ENCODE peak calls at places on chromosomes 5 and 9, in ten cellular contexts. One of them, this sample, is unnamed.

GRCh38 chr9:113477058-113477457 is 13.5 kb downstream of the RGS3 start:
- DNase-seq in adrenal gland: no peak
- DNase-seq in small intestine: no peak
- DNase-seq in endothelial cell of umbilical vein: no peak
- DNase-seq in tibial nerve: no peak
- DNase-seq in GM23338: no peak
- DNase-seq in mammary epithelial cell: no peak
- DNase-seq in IMR-90: no peak
- DNase-seq in astrocyte: no peak
- DNase-seq in dorsolateral prefrontal cortex: no peak
- DNase-seq in this sample: no peak

GRCh38 chr5:126732716-126733115 is 44.2 kb upstream of the LMNB1 start:
- DNase-seq in GM23338: no peak
- DNase-seq in mammary epithelial cell: no peak
- DNase-seq in small intestine: no peak
- DNase-seq in astrocyte: no peak
- DNase-seq in tibial nerve: no peak
- DNase-seq in adrenal gland: no peak
- DNase-seq in dorsolateral prefrontal cortex: no peak
- DNase-seq in endothelial cell of umbilical vein: no peak
- DNase-seq in IMR-90: no peak
- DNase-seq in this sample: no peak

GRCh38 chr9:16532681-16533450 is 337.6 kb downstream of the BNC2 start:
- DNase-seq in small intestine: no peak
- DNase-seq in GM23338: no peak
- DNase-seq in endothelial cell of umbilical vein: peak
- DNase-seq in mammary epithelial cell: peak
- DNase-seq in adrenal gland: no peak
- DNase-seq in dorsolateral prefrontal cortex: no peak
- DNase-seq in astrocyte: peak
- DNase-seq in IMR-90: peak
- DNase-seq in tibial nerve: no peak
- DNase-seq in this sample: no peak

GRCh38 chr9:123679330-123679987 is 250.5 kb downstream of the DENND1A start:
- DNase-seq in endothelial cell of umbilical vein: no peak
- DNase-seq in dorsolateral prefrontal cortex: no peak
- DNase-seq in tibial nerve: no peak
- DNase-seq in IMR-90: peak
- DNase-seq in mammary epithelial cell: no peak
- DNase-seq in small intestine: peak
- DNase-seq in astrocyte: no peak
- DNase-seq in adrenal gland: no peak
- DNase-seq in GM23338: no peak
- DNase-seq in this sample: no peak

GRCh38 chr5:61941637-61942036 is 364.4 kb upstream of the KIF2A start:
- DNase-seq in endothelial cell of umbilical vein: no peak
- DNase-seq in IMR-90: no peak
- DNase-seq in GM23338: no peak
- DNase-seq in tibial nerve: no peak
- DNase-seq in astrocyte: peak
- DNase-seq in adrenal gland: no peak
- DNase-seq in dorsolateral prefrontal cortex: no peak
- DNase-seq in mammary epithelial cell: peak
- DNase-seq in small intestine: no peak
- DNase-seq in this sample: no peak

GRCh38 chr9:84941812-84942211 is 272.3 kb downstream of the NTRK2 start:
- DNase-seq in endothelial cell of umbilical vein: no peak
- DNase-seq in small intestine: no peak
- DNase-seq in GM23338: no peak
- DNase-seq in adrenal gland: no peak
- DNase-seq in dorsolateral prefrontal cortex: no peak
- DNase-seq in mammary epithelial cell: no peak
- DNase-seq in astrocyte: no peak
- DNase-seq in IMR-90: no peak
- DNase-seq in tibial nerve: no peak
- DNase-seq in this sample: no peak

GRCh38 chr5:141869514-141869913 is 8.7 kb downstream of the PCDH1 start:
- DNase-seq in endothelial cell of umbilical vein: no peak
- DNase-seq in GM23338: no peak
- DNase-seq in small intestine: peak
- DNase-seq in tibial nerve: no peak
- DNase-seq in astrocyte: no peak
- DNase-seq in IMR-90: no peak
- DNase-seq in dorsolateral prefrontal cortex: no peak
- DNase-seq in adrenal gland: no peak
- DNase-seq in mammary epithelial cell: peak
- DNase-seq in this sample: no peak

GRCh38 chr5:35851282-35851681 is 5.4 kb upstream of the IL7R start:
- DNase-seq in dorsolateral prefrontal cortex: no peak
- DNase-seq in tibial nerve: no peak
- DNase-seq in GM23338: no peak
- DNase-seq in mammary epithelial cell: peak
- DNase-seq in astrocyte: peak
- DNase-seq in small intestine: no peak
- DNase-seq in endothelial cell of umbilical vein: peak
- DNase-seq in IMR-90: peak
- DNase-seq in adrenal gland: no peak
- DNase-seq in this sample: no peak

GRCh38 chr5:14395411-14395810 is 186.2 kb upstream of the OTULINL start:
- DNase-seq in adrenal gland: no peak
- DNase-seq in astrocyte: no peak
- DNase-seq in tibial nerve: no peak
- DNase-seq in IMR-90: no peak
- DNase-seq in GM23338: no peak
- DNase-seq in endothelial cell of umbilical vein: no peak
- DNase-seq in mammary epithelial cell: no peak
- DNase-seq in dorsolateral prefrontal cortex: no peak
- DNase-seq in small intestine: no peak
- DNase-seq in this sample: no peak

GRCh38 chr5:112586596-112587062 is 151.1 kb upstream of the APC start:
- DNase-seq in mammary epithelial cell: no peak
- DNase-seq in dorsolateral prefrontal cortex: no peak
- DNase-seq in tibial nerve: no peak
- DNase-seq in astrocyte: no peak
- DNase-seq in small intestine: no peak
- DNase-seq in IMR-90: no peak
- DNase-seq in adrenal gland: no peak
- DNase-seq in GM23338: peak
- DNase-seq in endothelial cell of umbilical vein: no peak
- DNase-seq in this sample: no peak
- H3K27ac ChIP-seq in mammary epithelial cell: no peak
- H3K27ac ChIP-seq in dorsolateral prefrontal cortex: no peak
- H3K27ac ChIP-seq in tibial nerve: no peak
- H3K27ac ChIP-seq in astrocyte: no peak
- H3K27ac ChIP-seq in small intestine: no peak
- H3K27ac ChIP-seq in IMR-90: no peak
- H3K27ac ChIP-seq in adrenal gland: no peak
- H3K27ac ChIP-seq in GM23338: no peak
- H3K27ac ChIP-seq in endothelial cell of umbilical vein: no peak
- H3K27ac ChIP-seq in this sample: no peak

DNA sequence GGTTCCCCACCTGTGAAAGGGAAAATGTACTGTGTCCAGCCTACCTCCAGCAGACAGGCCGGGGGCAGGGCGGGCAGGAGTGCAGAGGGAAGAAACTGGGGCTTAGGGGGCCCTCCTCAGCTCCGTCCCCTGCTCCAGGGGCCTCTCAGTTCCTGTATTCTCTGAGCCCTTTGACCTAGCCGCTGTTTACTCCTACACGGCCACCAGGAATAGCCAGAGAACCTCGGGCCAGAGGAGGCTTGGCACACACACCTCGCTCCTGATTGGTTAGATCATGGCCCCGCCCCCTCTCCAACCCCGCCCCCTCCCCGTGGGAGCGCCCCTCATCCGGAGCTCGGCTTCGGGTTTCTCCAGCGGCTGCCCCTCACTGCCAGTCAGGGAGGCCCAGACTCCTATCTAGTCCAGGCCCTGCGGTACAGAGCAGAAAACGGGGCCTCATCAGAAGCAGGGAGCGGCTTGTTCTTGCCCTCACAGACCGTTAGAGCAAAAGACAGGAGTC is 2.2 kb downstream of the ST6GALNAC6 start:
- DNase-seq in astrocyte: peak
- DNase-seq in small intestine: peak
- DNase-seq in mammary epithelial cell: no peak
- DNase-seq in GM23338: peak
- DNase-seq in adrenal gland: peak
- DNase-seq in tibial nerve: peak
- DNase-seq in endothelial cell of umbilical vein: peak
- DNase-seq in dorsolateral prefrontal cortex: peak
- DNase-seq in IMR-90: peak
- DNase-seq in this sample: peak
- H3K27ac ChIP-seq in astrocyte: peak
- H3K27ac ChIP-seq in small intestine: no peak
- H3K27ac ChIP-seq in mammary epithelial cell: no peak
- H3K27ac ChIP-seq in GM23338: peak
- H3K27ac ChIP-seq in adrenal gland: peak
- H3K27ac ChIP-seq in tibial nerve: peak
- H3K27ac ChIP-seq in endothelial cell of umbilical vein: no peak
- H3K27ac ChIP-seq in dorsolateral prefrontal cortex: peak
- H3K27ac ChIP-seq in IMR-90: peak
- H3K27ac ChIP-seq in this sample: peak

DNA sequence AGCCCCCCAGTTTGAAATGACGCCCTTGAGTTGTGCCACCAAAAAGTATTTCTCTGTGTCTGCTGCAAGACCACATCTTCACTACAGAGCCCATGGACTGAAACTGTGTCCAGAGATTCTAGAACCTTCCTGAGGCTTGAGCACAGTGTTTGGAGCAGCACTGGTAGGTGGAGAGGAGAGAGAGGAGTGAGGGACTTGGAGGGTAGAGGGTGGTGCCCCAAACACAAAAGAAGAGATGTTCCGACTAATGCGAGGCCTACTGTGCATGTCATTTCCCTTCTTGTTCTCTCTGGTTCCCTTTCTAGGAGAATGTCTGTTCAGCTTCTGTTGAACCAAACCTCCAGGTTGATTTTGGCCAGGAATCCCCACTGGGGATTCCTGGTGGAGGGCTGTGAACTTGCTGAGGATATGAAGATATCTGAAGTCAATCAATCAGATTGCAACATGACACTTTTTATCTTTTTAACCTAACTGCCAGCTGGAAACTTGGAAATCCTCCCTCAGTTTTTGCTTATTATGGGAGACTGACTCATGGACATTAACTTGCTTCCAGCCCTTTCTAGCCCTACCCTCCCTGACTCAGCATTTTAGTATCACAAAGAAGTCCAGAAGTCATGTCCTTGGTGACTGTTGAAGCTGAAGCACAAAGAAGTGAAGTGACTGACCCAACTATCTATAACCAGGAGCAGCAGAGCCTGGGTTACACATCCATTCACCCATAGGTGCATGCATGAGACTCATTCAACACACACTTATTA is 154.5 kb downstream of the NR3C1 start:
- DNase-seq in adrenal gland: peak
- DNase-seq in endothelial cell of umbilical vein: no peak
- DNase-seq in GM23338: no peak
- DNase-seq in IMR-90: peak
- DNase-seq in astrocyte: peak
- DNase-seq in mammary epithelial cell: peak
- DNase-seq in dorsolateral prefrontal cortex: no peak
- DNase-seq in tibial nerve: no peak
- DNase-seq in small intestine: peak
- DNase-seq in this sample: no peak
- H3K27ac ChIP-seq in adrenal gland: no peak
- H3K27ac ChIP-seq in endothelial cell of umbilical vein: no peak
- H3K27ac ChIP-seq in GM23338: no peak
- H3K27ac ChIP-seq in IMR-90: peak
- H3K27ac ChIP-seq in astrocyte: peak
- H3K27ac ChIP-seq in mammary epithelial cell: peak
- H3K27ac ChIP-seq in dorsolateral prefrontal cortex: no peak
- H3K27ac ChIP-seq in tibial nerve: peak
- H3K27ac ChIP-seq in small intestine: peak
- H3K27ac ChIP-seq in this sample: no peak

DNA sequence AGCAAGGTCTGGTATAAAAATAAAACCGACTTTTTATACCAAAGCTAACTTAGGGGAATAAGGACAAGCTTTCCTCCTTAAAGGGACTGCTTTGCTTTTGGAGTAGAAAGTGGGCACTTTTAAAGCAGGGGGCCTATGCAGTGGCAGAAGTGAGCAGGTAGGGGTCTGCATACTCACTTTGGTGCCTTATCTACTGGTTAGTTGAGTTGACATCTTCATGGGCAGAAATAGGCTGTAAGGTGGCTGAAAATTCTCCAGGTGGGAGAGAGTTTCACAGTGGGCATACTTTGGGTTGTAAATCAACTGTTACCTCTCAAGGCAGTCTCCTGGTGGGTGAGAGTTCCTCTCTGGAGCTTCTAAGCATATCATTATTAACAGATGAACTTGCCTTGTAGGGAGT is 24.8 kb downstream of the OSMR start:
- DNase-seq in adrenal gland: no peak
- DNase-seq in dorsolateral prefrontal cortex: no peak
- DNase-seq in IMR-90: no peak
- DNase-seq in endothelial cell of umbilical vein: no peak
- DNase-seq in GM23338: peak
- DNase-seq in small intestine: no peak
- DNase-seq in astrocyte: no peak
- DNase-seq in tibial nerve: no peak
- DNase-seq in mammary epithelial cell: no peak
- DNase-seq in this sample: no peak
- H3K27ac ChIP-seq in adrenal gland: no peak
- H3K27ac ChIP-seq in dorsolateral prefrontal cortex: no peak
- H3K27ac ChIP-seq in IMR-90: peak
- H3K27ac ChIP-seq in endothelial cell of umbilical vein: no peak
- H3K27ac ChIP-seq in GM23338: no peak
- H3K27ac ChIP-seq in small intestine: no peak
- H3K27ac ChIP-seq in astrocyte: peak
- H3K27ac ChIP-seq in tibial nerve: no peak
- H3K27ac ChIP-seq in mammary epithelial cell: peak
- H3K27ac ChIP-seq in this sample: no peak

GRCh38 chr5:151667083-151667482 is 19.6 kb downstream of the SPARC start:
- DNase-seq in astrocyte: no peak
- DNase-seq in mammary epithelial cell: no peak
- DNase-seq in IMR-90: no peak
- DNase-seq in dorsolateral prefrontal cortex: no peak
- DNase-seq in tibial nerve: no peak
- DNase-seq in adrenal gland: no peak
- DNase-seq in GM23338: no peak
- DNase-seq in small intestine: no peak
- DNase-seq in endothelial cell of umbilical vein: no peak
- DNase-seq in this sample: no peak
- H3K27ac ChIP-seq in astrocyte: peak
- H3K27ac ChIP-seq in mammary epithelial cell: no peak
- H3K27ac ChIP-seq in IMR-90: peak
- H3K27ac ChIP-seq in dorsolateral prefrontal cortex: no peak
- H3K27ac ChIP-seq in tibial nerve: peak
- H3K27ac ChIP-seq in adrenal gland: no peak
- H3K27ac ChIP-seq in GM23338: no peak
- H3K27ac ChIP-seq in small intestine: no peak
- H3K27ac ChIP-seq in endothelial cell of umbilical vein: no peak
- H3K27ac ChIP-seq in this sample: no peak

GRCh38 chr5:151139015-151139414 is 18.6 kb downstream of the ANXA6 start:
- DNase-seq in small intestine: no peak
- DNase-seq in tibial nerve: no peak
- DNase-seq in dorsolateral prefrontal cortex: no peak
- DNase-seq in GM23338: no peak
- DNase-seq in endothelial cell of umbilical vein: no peak
- DNase-seq in astrocyte: no peak
- DNase-seq in IMR-90: no peak
- DNase-seq in mammary epithelial cell: no peak
- DNase-seq in adrenal gland: no peak
- DNase-seq in this sample: no peak
- H3K27ac ChIP-seq in small intestine: no peak
- H3K27ac ChIP-seq in tibial nerve: no peak
- H3K27ac ChIP-seq in dorsolateral prefrontal cortex: no peak
- H3K27ac ChIP-seq in GM23338: no peak
- H3K27ac ChIP-seq in endothelial cell of umbilical vein: no peak
- H3K27ac ChIP-seq in astrocyte: no peak
- H3K27ac ChIP-seq in IMR-90: no peak
- H3K27ac ChIP-seq in mammary epithelial cell: no peak
- H3K27ac ChIP-seq in adrenal gland: no peak
- H3K27ac ChIP-seq in this sample: no peak